ENCODE peak calls at places on chromosomes 5 and 9, in nine cellular contexts. V is uterus; L is left ventricle myocardium inferior; N is heart left ventricle; A is lower lobe of right lung; G is neuronal stem cell; T is esophagus squamous epithelium; Y is A673; M is CD8-positive, alpha-beta T cell. C is an unnamed sample.
A peak's percentile ranks its signal among the peaks of the same experiment; 100 is the strongest.

GRCh38 chr5:56123531-56124243 is 109.4 kb downstream of the ANKRD55 start:
- DNase-seq in V (peak; percentile 47), L (peak; percentile 62), N (peak; percentile 41), A (no peak), G (peak; percentile 57), T (peak; percentile 1), Y (peak; percentile 70), M (no peak), C (peak; percentile 77)

GRCh38 chr9:71036501-71036900 is 84.9 kb downstream of the TRPM3 start:
- DNase-seq in V (no peak), L (no peak), N (no peak), A (no peak), G (no peak), T (no peak), Y (peak; percentile 53), M (no peak), C (peak; percentile 52)

GRCh38 chr9:96413312-96414221 is 4.6 kb downstream of the ZNF367 start:
- DNase-seq in V (no peak), L (no peak), N (no peak), A (no peak), G (no peak), T (no peak), Y (peak; percentile 20), M (no peak), C (no peak)

GRCh38 chr9:75488082-75488713 is 399.9 kb downstream of the OSTF1 start:
- DNase-seq in V (peak; percentile 19), L (peak; percentile 16), N (no peak), A (peak; percentile 37), G (no peak), T (no peak), Y (no peak), M (no peak), C (no peak)

GRCh38 chr5:73387630-73388370 is 60.8 kb downstream of the FOXD1 start:
- DNase-seq in V (no peak), L (no peak), N (no peak), A (no peak), G (no peak), T (no peak), Y (no peak), M (peak; percentile 25), C (no peak)

GRCh38 chr5:102815560-102816324 is 60.6 kb downstream of the PAM start:
- DNase-seq in V (no peak), L (no peak), N (no peak), A (no peak), G (no peak), T (no peak), Y (peak; percentile 51), M (no peak), C (no peak)

GRCh38 chr5:96150007-96150406 is 188.4 kb upstream of the ELL2 start:
- DNase-seq in V (no peak), L (no peak), N (no peak), A (no peak), G (no peak), T (no peak), Y (no peak), M (no peak), C (no peak)

GRCh38 chr9:80874276-80874675 is 815.1 kb downstream of the TLE1 start:
- DNase-seq in V (no peak), L (no peak), N (no peak), A (no peak), G (no peak), T (no peak), Y (peak; percentile 2), M (no peak), C (no peak)

GRCh38 chr9:75889577-75889976 is 896 bp upstream of the PCSK5 start:
- DNase-seq in V (no peak), L (no peak), N (no peak), A (no peak), G (no peak), T (no peak), Y (no peak), M (no peak), C (no peak)

GRCh38 chr5:490116-491094 is 33.8 kb downstream of the SLC9A3 start:
- DNase-seq in V (no peak), L (no peak), N (no peak), A (no peak), G (no peak), T (no peak), Y (no peak), M (no peak), C (no peak)

GRCh38 chr5:74367241-74367733 is 273.2 kb downstream of the ENC1 start:
- DNase-seq in V (no peak), L (peak; percentile 24), N (no peak), A (no peak), G (no peak), T (no peak), Y (no peak), M (no peak), C (no peak)

GRCh38 chr5:135242021-135242480 is 157.0 kb downstream of the MACROH2A1 start:
- DNase-seq in V (peak; percentile 7), L (no peak), N (no peak), A (peak; percentile 56), G (no peak), T (no peak), Y (no peak), M (no peak), C (no peak)
- H3K27ac ChIP-seq in V (peak overlapping the region; percentile 65), L (peak overlapping the region; percentile 65), N (peak overlapping the region; percentile 75), A (peak overlapping the region; percentile 50), G (no peak overlapping the region), T (peak overlapping the region; percentile 90), Y (no peak overlapping the region), M (no peak overlapping the region), C (no peak overlapping the region)

GRCh38 chr9:69089082-69089481 is 53.5 kb downstream of the FXN start:
- DNase-seq in V (no peak), L (no peak), N (no peak), A (no peak), G (no peak), T (no peak), Y (no peak), M (no peak), C (no peak)

GRCh38 chr9:69089491-69089890 is 53.9 kb downstream of the FXN start:
- DNase-seq in V (no peak), L (no peak), N (no peak), A (no peak), G (no peak), T (no peak), Y (no peak), M (no peak), C (no peak)

GRCh38 chr9:69090140-69090750 is 54.7 kb downstream of the FXN start:
- DNase-seq in V (no peak), L (no peak), N (no peak), A (no peak), G (no peak), T (no peak), Y (no peak), M (no peak), C (no peak)

GRCh38 chr9:69093471-69094103 is 58.0 kb downstream of the FXN start:
- DNase-seq in V (no peak), L (no peak), N (no peak), A (no peak), G (no peak), T (no peak), Y (no peak), M (no peak), C (peak; percentile 56)

GRCh38 chr9:69090943-69091342 is 55.4 kb downstream of the FXN start:
- DNase-seq in V (no peak), L (no peak), N (no peak), A (no peak), G (no peak), T (no peak), Y (no peak), M (no peak), C (no peak)
- H3K27ac ChIP-seq in V (peak overlapping the region; percentile 54), L (peak overlapping the region; percentile 62), N (peak overlapping the region; percentile 41), A (peak overlapping the region; percentile 13), G (no peak overlapping the region), T (no peak overlapping the region), Y (no peak overlapping the region), M (no peak overlapping the region), C (no peak overlapping the region)

GRCh38 chr9:94825620-94825958 is 99.1 kb downstream of the AOPEP start:
- DNase-seq in V (no peak), L (no peak), N (no peak), A (no peak), G (no peak), T (no peak), Y (no peak), M (no peak), C (no peak)

GRCh38 chr9:94826644-94827410 is 100.3 kb downstream of the AOPEP start:
- DNase-seq in V (no peak), L (no peak), N (no peak), A (no peak), G (no peak), T (no peak), Y (no peak), M (no peak), C (no peak)

GRCh38 chr9:94826044-94826443 is 99.5 kb downstream of the AOPEP start:
- DNase-seq in V (no peak), L (no peak), N (no peak), A (no peak), G (no peak), T (no peak), Y (no peak), M (no peak), C (no peak)

GRCh38 chr9:94829380-94830070 is 103.0 kb downstream of the AOPEP start:
- DNase-seq in V (no peak), L (no peak), N (no peak), A (no peak), G (no peak), T (no peak), Y (no peak), M (no peak), C (no peak)

GRCh38 chr9:94827584-94828304 is 101.2 kb downstream of the AOPEP start:
- DNase-seq in V (peak; percentile 66), L (no peak), N (no peak), A (no peak), G (no peak), T (no peak), Y (no peak), M (no peak), C (peak; percentile 73)
- H3K27ac ChIP-seq in V (peak overlapping the region; percentile 90), L (peak overlapping the region; percentile 63), N (peak overlapping the region; percentile 36), A (peak overlapping the region; percentile 15), G (no peak overlapping the region), T (peak overlapping the region; percentile 63), Y (no peak overlapping the region), M (no peak overlapping the region), C (peak overlapping the region; percentile 82)

GRCh38 chr9:99298660-99299059 is 76.6 kb downstream of the SEC61B start:
- DNase-seq in V (no peak), L (no peak), N (no peak), A (no peak), G (no peak), T (no peak), Y (no peak), M (no peak), C (no peak)

GRCh38 chr9:99300603-99301002 is 78.5 kb downstream of the SEC61B start:
- DNase-seq in V (no peak), L (no peak), N (no peak), A (no peak), G (no peak), T (no peak), Y (no peak), M (no peak), C (no peak)

GRCh38 chr9:99296375-99296951 is 74.4 kb downstream of the SEC61B start:
- DNase-seq in V (no peak), L (peak; percentile 40), N (peak; percentile 27), A (no peak), G (no peak), T (no peak), Y (peak; percentile 12), M (no peak), C (no peak)

GRCh38 chr9:99300103-99300439 is 78.0 kb downstream of the SEC61B start:
- DNase-seq in V (no peak), L (no peak), N (no peak), A (no peak), G (no peak), T (no peak), Y (no peak), M (no peak), C (no peak)

GRCh38 chr9:99299214-99300102 is 77.4 kb downstream of the SEC61B start:
- DNase-seq in V (no peak), L (no peak), N (no peak), A (no peak), G (no peak), T (no peak), Y (peak; percentile 73), M (no peak), C (no peak)
- H3K27ac ChIP-seq in V (no peak overlapping the region), L (no peak overlapping the region), N (no peak overlapping the region), A (no peak overlapping the region), G (no peak overlapping the region), T (no peak overlapping the region), Y (no peak overlapping the region), M (no peak overlapping the region), C (no peak overlapping the region)